ENCODE peak calls at places on chromosome 18, in five cellular contexts. R is A549, L is H1, A is HepG2, K is K562. Y is an unnamed sample.

GRCh38 chr18:74609535-74609934 is 11.9 kb downstream of the ZNF407 start:
- DNase-seq in R (no peak), L (no peak), K (no peak), A (no peak), Y (peak; percentile 96)

GRCh38 chr18:78430171-78430857 is 549.3 kb upstream of the SALL3 start:
- DNase-seq in L (no peak), A (no peak), R (no peak), K (no peak), Y (no peak)

GRCh38 chr18:64710105-64710861 is 561.4 kb upstream of the LINC00305 start:
- DNase-seq in K (no peak), A (no peak), L (no peak), R (no peak), Y (no peak)

GRCh38 chr18:32469190-32469611 is 1.5 kb downstream of the GAREM1 start:
- DNase-seq in L (no peak), R (peak; percentile 12), A (peak; percentile 41), K (no peak), Y (peak; percentile 36)

GRCh38 chr18:37322497-37323035 is 243.0 kb downstream of the CELF4 start:
- DNase-seq in L (peak; percentile 29), A (peak; percentile 31), K (peak; percentile 77), R (peak; percentile 17), Y (peak; percentile 21)

GRCh38 chr18:28735731-28736130 is 558.8 kb upstream of the CDH2 start:
- DNase-seq in R (no peak), K (no peak), A (no peak), L (no peak), Y (peak; percentile 89)

GRCh38 chr18:6055711-6056110 is 160.4 kb upstream of the TMEM200C start:
- DNase-seq in K (no peak), L (no peak), A (no peak), R (peak; percentile 6), Y (peak; percentile 96)

GRCh38 chr18:47992266-47992665 is 61.8 kb upstream of the SMAD2 start:
- DNase-seq in R (no peak), A (no peak), L (no peak), K (no peak), Y (no peak)

GRCh38 chr18:62529597-62529996 is 6.8 kb downstream of the ZCCHC2 start:
- DNase-seq in A (no peak), K (no peak), R (no peak), L (no peak), Y (no peak)

GRCh38 chr18:227374-227773 is 40.5 kb downstream of the THOC1 start:
- DNase-seq in L (no peak), K (no peak), A (no peak), R (no peak), Y (no peak)

GRCh38 chr18:14975431-14975830 is 227.5 kb downstream of the ANKRD30B start:
- DNase-seq in A (no peak), L (no peak), R (no peak), K (no peak), Y (no peak)

GRCh38 chr18:3861495-3861894 is 411.5 kb downstream of the TGIF1 start:
- DNase-seq in A (no peak), R (no peak), L (no peak), K (no peak), Y (no peak)

GRCh38 chr18:58102875-58103274 is 58.8 kb downstream of the NEDD4L start:
- DNase-seq in K (no peak), A (peak; percentile 66), R (no peak), L (no peak), Y (no peak)

GRCh38 chr18:32439802-32440201 is 30.9 kb downstream of the GAREM1 start:
- DNase-seq in R (peak; percentile 7), A (no peak), L (no peak), K (no peak), Y (no peak)

GRCh38 chr18:31661965-31662364 is 22.4 kb downstream of the B4GALT6 start:
- DNase-seq in L (no peak), R (no peak), A (no peak), K (no peak), Y (peak; percentile 35)

GRCh38 chr18:76923485-76924085 is 101.2 kb downstream of the ZNF236 start:
- DNase-seq in R (peak; percentile 5), L (peak; percentile 15), A (peak; percentile 30), K (peak; percentile 33), Y (peak; percentile 17)

GRCh38 chr18:58863539-58864145 is 1.0 kb upstream of the ZNF532 start:
- DNase-seq in K (no peak), A (no peak), R (no peak), L (no peak), Y (peak; percentile 30)

GRCh38 chr18:48036191-48036590 is 105.7 kb upstream of the SMAD2 start:
- DNase-seq in R (no peak), K (no peak), L (no peak), A (no peak), Y (no peak)

GRCh38 chr18:79484661-79485621 is 89.2 kb downstream of the NFATC1 start:
- DNase-seq in R (no peak), K (no peak), L (no peak), A (peak; percentile 15), Y (peak; percentile 98)

GRCh38 chr18:34431012-34431411 is 206.3 kb upstream of the NOL4 start:
- DNase-seq in K (no peak), A (no peak), L (no peak), R (no peak), Y (no peak)

DNA sequence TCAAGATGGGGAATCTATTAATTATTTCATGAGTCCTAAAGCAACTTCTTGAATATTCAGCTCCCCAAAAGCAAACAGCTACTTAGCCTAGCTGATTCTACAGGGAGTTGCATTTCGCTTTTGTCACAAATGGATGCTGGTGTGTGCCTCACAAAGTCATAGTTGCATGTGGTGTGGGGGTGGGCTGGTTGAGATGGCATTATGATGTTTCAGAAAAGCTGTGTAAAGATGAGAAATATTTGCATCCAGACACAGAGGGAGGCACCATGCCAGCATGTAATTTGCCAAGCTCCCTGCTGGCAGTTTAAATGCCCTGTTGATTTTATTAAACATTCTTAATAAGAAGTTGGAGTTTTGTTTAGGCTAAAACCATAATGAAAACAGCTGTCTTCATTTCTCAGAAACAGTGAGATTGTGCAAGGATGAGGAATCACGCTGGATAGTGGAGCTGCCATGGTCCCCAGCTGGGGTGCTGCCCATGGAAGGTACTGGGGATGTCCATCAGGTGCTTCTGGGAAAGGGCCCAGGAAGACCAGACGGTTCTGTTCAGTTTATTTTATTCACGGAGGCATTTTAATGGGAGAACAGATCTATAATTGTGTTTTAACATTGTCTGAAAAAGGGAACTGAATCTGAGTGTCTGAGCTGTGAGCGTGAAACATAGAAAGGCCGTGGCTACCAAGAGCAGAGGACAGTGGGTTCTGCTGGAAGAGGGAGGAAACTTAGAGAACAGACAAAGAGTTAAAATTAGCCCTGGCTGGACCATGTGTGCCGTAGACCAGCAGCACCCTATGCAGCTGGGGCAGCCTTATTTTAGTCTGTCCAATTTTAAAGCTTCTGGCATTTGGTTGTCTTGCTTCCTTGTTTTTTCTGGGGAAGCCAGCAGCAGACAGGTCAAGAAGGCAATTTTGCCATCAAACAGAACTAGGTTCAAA is 177.1 kb downstream of the FAM210A start:
- DNase-seq in R (no peak), K (no peak), A (no peak), L (no peak), Y (no peak)
- TF ChIP-seq MAFK in R (no peak), K (no peak), A (no peak), L (no peak), Y (no peak)

GRCh38 chr18:49447810-49448745 is 12.4 kb downstream of the DYM start:
- DNase-seq in A (peak; percentile 76), L (no peak), K (peak; percentile 12), R (peak; percentile 12), Y (peak; percentile 70)

GRCh38 chr18:49444599-49444998 is 15.8 kb downstream of the DYM start:
- DNase-seq in K (no peak), L (no peak), R (no peak), A (no peak), Y (no peak)

GRCh38 chr18:49441338-49441938 is 19.0 kb downstream of the DYM start:
- DNase-seq in K (no peak), L (no peak), A (no peak), R (no peak), Y (no peak)

GRCh38 chr18:49443837-49444236 is 16.6 kb downstream of the DYM start:
- DNase-seq in K (no peak), L (no peak), R (no peak), A (no peak), Y (no peak)

DNA sequence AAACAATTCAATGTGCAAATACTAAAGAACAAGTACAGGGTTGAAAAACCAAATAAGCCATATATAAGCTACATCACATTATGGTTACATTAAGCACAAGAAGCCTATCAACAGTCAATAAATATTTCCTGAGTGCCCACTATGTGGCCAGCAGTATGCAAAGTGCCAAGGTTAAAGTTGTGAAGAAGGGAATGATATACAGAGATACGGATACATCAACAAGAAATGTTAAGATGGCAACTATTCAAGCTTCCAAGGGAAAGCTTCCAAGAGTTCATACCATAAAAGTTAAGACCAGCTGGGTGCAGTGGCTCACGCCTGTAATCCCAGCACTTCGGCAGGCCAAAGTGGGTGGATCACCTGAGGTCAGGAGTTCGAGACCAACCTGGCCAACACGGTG is 14.0 kb downstream of the DYM start:
- DNase-seq in L (no peak), K (no peak), R (no peak), A (no peak), Y (peak; percentile 18)
- TF ChIP-seq MAFK in L (no peak), K (no peak), R (no peak), A (no peak), Y (no peak)

DNA sequence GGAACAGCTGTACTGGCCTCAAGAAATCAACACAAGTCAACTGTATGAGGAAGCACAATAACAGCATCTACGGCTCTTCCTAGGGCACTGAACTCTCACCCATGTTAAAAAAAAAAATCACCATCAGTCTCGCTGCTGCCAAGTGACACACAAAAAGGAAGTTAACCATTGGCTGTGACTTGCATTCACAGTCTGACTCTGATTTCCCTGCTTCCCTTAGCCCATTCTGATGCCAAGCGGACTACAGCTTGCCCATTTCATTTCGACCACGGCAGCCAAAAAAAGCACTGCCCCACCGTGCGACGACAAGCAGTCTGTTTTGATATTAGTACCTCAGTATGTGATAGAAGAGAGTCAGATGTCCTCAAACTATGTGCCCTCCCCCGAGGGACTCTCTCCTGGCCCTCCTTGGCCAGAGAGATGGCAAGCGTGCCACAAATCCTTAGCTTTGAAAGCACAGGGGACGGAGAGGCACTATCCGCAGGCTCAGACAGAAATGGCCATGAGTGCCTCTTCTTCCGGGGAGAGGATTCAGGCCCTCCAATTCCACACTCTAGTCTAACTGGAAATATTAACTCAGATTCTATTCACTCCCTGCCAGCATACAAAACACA is 250.0 kb downstream of the TCF4 start:
- DNase-seq in K (no peak), R (no peak), L (no peak), A (no peak), Y (no peak)
- TF ChIP-seq MAFK in K (no peak), R (no peak), L (no peak), A (no peak), Y (no peak)

DNA sequence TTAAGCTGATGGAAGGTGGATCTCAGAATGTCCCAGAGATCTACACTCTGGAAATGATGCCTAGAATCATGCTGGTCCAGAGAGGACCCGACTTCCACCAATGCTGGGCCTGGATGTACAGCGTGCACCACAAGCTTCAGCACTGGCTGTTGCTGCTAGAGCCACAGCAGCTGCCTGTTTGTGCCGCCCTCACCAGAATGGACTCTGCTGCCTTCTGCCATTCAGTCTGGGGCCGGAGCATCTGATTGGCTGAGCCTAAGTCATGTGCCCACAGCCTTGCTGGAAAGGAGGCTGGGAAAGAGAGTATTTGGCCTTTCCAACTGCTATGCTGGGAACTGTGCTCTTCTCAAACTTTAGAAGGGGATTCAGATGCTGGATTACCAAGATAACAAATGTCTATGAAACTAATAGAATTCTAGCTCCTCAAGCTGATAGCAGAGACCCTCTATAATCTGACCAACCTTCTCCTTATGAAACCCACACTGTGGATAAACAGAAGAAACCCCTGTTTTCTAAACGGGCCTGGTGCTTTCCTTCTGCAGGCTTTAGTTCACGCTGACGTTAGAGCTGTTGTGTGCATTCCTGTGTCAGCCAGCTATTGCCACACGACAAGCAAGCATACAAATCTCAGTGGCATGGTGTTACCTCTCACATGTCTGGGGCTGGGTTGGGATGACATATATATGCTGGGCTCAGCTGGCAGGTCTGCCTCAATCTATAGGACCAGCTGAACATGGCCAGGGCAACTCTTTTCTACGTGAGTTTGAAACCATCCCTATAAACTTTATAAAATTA is 4.1 kb upstream of the LOXHD1 start:
- DNase-seq in K (no peak), A (peak; percentile 4), L (no peak), R (no peak), Y (peak; percentile 31)
- TF ChIP-seq MAFK in K (no peak), A (no peak), L (no peak), R (no peak), Y (no peak)